ENCODE peak calls at places on chromosome 18, in six cellular contexts. One of them, this sample, is unnamed.

GRCh38 chr18:44723973-44724778 is 43.5 kb downstream of the SETBP1 start:
- DNase-seq in stimulated activated CD4-positive, alpha-beta T cell treated with anti-CD3 and anti-CD28 coated beads, Interleukin-15, amount 100 ng/mL, for 1 hour: no peak
- DNase-seq in heart left ventricle: no peak
- DNase-seq in memory B cell: no peak
- DNase-seq in activated effector memory CD4-positive, alpha-beta T cell treated with Interleukin-2 at 50 U/mL for 16 hours: no peak
- DNase-seq in activated T-cell treated with anti-CD3 and anti-CD28 coated beads, Interleukin-2, amount 50 U/mL, for 48 hours: peak
- DNase-seq in this sample: no peak

GRCh38 chr18:63897072-63897471 is 9.6 kb downstream of the SERPINB2 start:
- DNase-seq in stimulated activated CD4-positive, alpha-beta T cell treated with anti-CD3 and anti-CD28 coated beads, Interleukin-15, amount 100 ng/mL, for 1 hour: no peak
- DNase-seq in heart left ventricle: no peak
- DNase-seq in memory B cell: no peak
- DNase-seq in activated effector memory CD4-positive, alpha-beta T cell treated with Interleukin-2 at 50 U/mL for 16 hours: no peak
- DNase-seq in activated T-cell treated with anti-CD3 and anti-CD28 coated beads, Interleukin-2, amount 50 U/mL, for 48 hours: no peak
- DNase-seq in this sample: no peak

GRCh38 chr18:63238711-63239110 is 80.9 kb downstream of the BCL2 start:
- DNase-seq in stimulated activated CD4-positive, alpha-beta T cell treated with anti-CD3 and anti-CD28 coated beads, Interleukin-15, amount 100 ng/mL, for 1 hour: no peak
- DNase-seq in heart left ventricle: no peak
- DNase-seq in memory B cell: no peak
- DNase-seq in activated effector memory CD4-positive, alpha-beta T cell treated with Interleukin-2 at 50 U/mL for 16 hours: no peak
- DNase-seq in activated T-cell treated with anti-CD3 and anti-CD28 coated beads, Interleukin-2, amount 50 U/mL, for 48 hours: no peak
- DNase-seq in this sample: no peak

GRCh38 chr18:10314111-10314510 is 140.3 kb upstream of the APCDD1 start:
- DNase-seq in stimulated activated CD4-positive, alpha-beta T cell treated with anti-CD3 and anti-CD28 coated beads, Interleukin-15, amount 100 ng/mL, for 1 hour: no peak
- DNase-seq in heart left ventricle: no peak
- DNase-seq in memory B cell: no peak
- DNase-seq in activated effector memory CD4-positive, alpha-beta T cell treated with Interleukin-2 at 50 U/mL for 16 hours: no peak
- DNase-seq in activated T-cell treated with anti-CD3 and anti-CD28 coated beads, Interleukin-2, amount 50 U/mL, for 48 hours: no peak
- DNase-seq in this sample: no peak

GRCh38 chr18:63180971-63181376 is 138.6 kb downstream of the BCL2 start:
- DNase-seq in stimulated activated CD4-positive, alpha-beta T cell treated with anti-CD3 and anti-CD28 coated beads, Interleukin-15, amount 100 ng/mL, for 1 hour: no peak
- DNase-seq in heart left ventricle: no peak
- DNase-seq in memory B cell: no peak
- DNase-seq in activated effector memory CD4-positive, alpha-beta T cell treated with Interleukin-2 at 50 U/mL for 16 hours: no peak
- DNase-seq in activated T-cell treated with anti-CD3 and anti-CD28 coated beads, Interleukin-2, amount 50 U/mL, for 48 hours: peak
- DNase-seq in this sample: no peak

GRCh38 chr18:42447688-42448087 is 492.7 kb downstream of the PIK3C3 start:
- DNase-seq in stimulated activated CD4-positive, alpha-beta T cell treated with anti-CD3 and anti-CD28 coated beads, Interleukin-15, amount 100 ng/mL, for 1 hour: no peak
- DNase-seq in heart left ventricle: no peak
- DNase-seq in memory B cell: no peak
- DNase-seq in activated effector memory CD4-positive, alpha-beta T cell treated with Interleukin-2 at 50 U/mL for 16 hours: no peak
- DNase-seq in activated T-cell treated with anti-CD3 and anti-CD28 coated beads, Interleukin-2, amount 50 U/mL, for 48 hours: no peak
- DNase-seq in this sample: no peak

GRCh38 chr18:39835303-39836030 is 2119.6 kb upstream of the PIK3C3 start:
- DNase-seq in stimulated activated CD4-positive, alpha-beta T cell treated with anti-CD3 and anti-CD28 coated beads, Interleukin-15, amount 100 ng/mL, for 1 hour: no peak
- DNase-seq in heart left ventricle: no peak
- DNase-seq in memory B cell: no peak
- DNase-seq in activated effector memory CD4-positive, alpha-beta T cell treated with Interleukin-2 at 50 U/mL for 16 hours: no peak
- DNase-seq in activated T-cell treated with anti-CD3 and anti-CD28 coated beads, Interleukin-2, amount 50 U/mL, for 48 hours: no peak
- DNase-seq in this sample: no peak

GRCh38 chr18:3454365-3455089 is 4.6 kb downstream of the TGIF1 start:
- DNase-seq in stimulated activated CD4-positive, alpha-beta T cell treated with anti-CD3 and anti-CD28 coated beads, Interleukin-15, amount 100 ng/mL, for 1 hour: no peak
- DNase-seq in heart left ventricle: peak
- DNase-seq in memory B cell: peak
- DNase-seq in activated effector memory CD4-positive, alpha-beta T cell treated with Interleukin-2 at 50 U/mL for 16 hours: no peak
- DNase-seq in activated T-cell treated with anti-CD3 and anti-CD28 coated beads, Interleukin-2, amount 50 U/mL, for 48 hours: no peak
- DNase-seq in this sample: no peak

GRCh38 chr18:67362906-67363305 is 153.6 kb downstream of the DSEL start:
- DNase-seq in stimulated activated CD4-positive, alpha-beta T cell treated with anti-CD3 and anti-CD28 coated beads, Interleukin-15, amount 100 ng/mL, for 1 hour: no peak
- DNase-seq in heart left ventricle: no peak
- DNase-seq in memory B cell: no peak
- DNase-seq in activated effector memory CD4-positive, alpha-beta T cell treated with Interleukin-2 at 50 U/mL for 16 hours: no peak
- DNase-seq in activated T-cell treated with anti-CD3 and anti-CD28 coated beads, Interleukin-2, amount 50 U/mL, for 48 hours: no peak
- DNase-seq in this sample: no peak

GRCh38 chr18:36372902-36373301 is 75.4 kb downstream of the FHOD3 start:
- DNase-seq in stimulated activated CD4-positive, alpha-beta T cell treated with anti-CD3 and anti-CD28 coated beads, Interleukin-15, amount 100 ng/mL, for 1 hour: no peak
- DNase-seq in heart left ventricle: no peak
- DNase-seq in memory B cell: no peak
- DNase-seq in activated effector memory CD4-positive, alpha-beta T cell treated with Interleukin-2 at 50 U/mL for 16 hours: no peak
- DNase-seq in activated T-cell treated with anti-CD3 and anti-CD28 coated beads, Interleukin-2, amount 50 U/mL, for 48 hours: no peak
- DNase-seq in this sample: no peak

GRCh38 chr18:62446511-62446910 is 76.3 kb upstream of the ZCCHC2 start:
- DNase-seq in stimulated activated CD4-positive, alpha-beta T cell treated with anti-CD3 and anti-CD28 coated beads, Interleukin-15, amount 100 ng/mL, for 1 hour: no peak
- DNase-seq in heart left ventricle: no peak
- DNase-seq in memory B cell: no peak
- DNase-seq in activated effector memory CD4-positive, alpha-beta T cell treated with Interleukin-2 at 50 U/mL for 16 hours: no peak
- DNase-seq in activated T-cell treated with anti-CD3 and anti-CD28 coated beads, Interleukin-2, amount 50 U/mL, for 48 hours: no peak
- DNase-seq in this sample: no peak

GRCh38 chr18:79552140-79552631 is 127.4 kb upstream of the CTDP1 start:
- DNase-seq in stimulated activated CD4-positive, alpha-beta T cell treated with anti-CD3 and anti-CD28 coated beads, Interleukin-15, amount 100 ng/mL, for 1 hour: no peak
- DNase-seq in heart left ventricle: peak
- DNase-seq in memory B cell: no peak
- DNase-seq in activated effector memory CD4-positive, alpha-beta T cell treated with Interleukin-2 at 50 U/mL for 16 hours: no peak
- DNase-seq in activated T-cell treated with anti-CD3 and anti-CD28 coated beads, Interleukin-2, amount 50 U/mL, for 48 hours: no peak
- DNase-seq in this sample: no peak

GRCh38 chr18:12376034-12376717 is 851 bp downstream of the AFG3L2 start:
- DNase-seq in stimulated activated CD4-positive, alpha-beta T cell treated with anti-CD3 and anti-CD28 coated beads, Interleukin-15, amount 100 ng/mL, for 1 hour: no peak
- DNase-seq in heart left ventricle: peak
- DNase-seq in memory B cell: no peak
- DNase-seq in activated effector memory CD4-positive, alpha-beta T cell treated with Interleukin-2 at 50 U/mL for 16 hours: no peak
- DNase-seq in activated T-cell treated with anti-CD3 and anti-CD28 coated beads, Interleukin-2, amount 50 U/mL, for 48 hours: peak
- DNase-seq in this sample: no peak

GRCh38 chr18:10037181-10037580 is 123.4 kb downstream of the VAPA start:
- DNase-seq in stimulated activated CD4-positive, alpha-beta T cell treated with anti-CD3 and anti-CD28 coated beads, Interleukin-15, amount 100 ng/mL, for 1 hour: no peak
- DNase-seq in heart left ventricle: no peak
- DNase-seq in memory B cell: no peak
- DNase-seq in activated effector memory CD4-positive, alpha-beta T cell treated with Interleukin-2 at 50 U/mL for 16 hours: no peak
- DNase-seq in activated T-cell treated with anti-CD3 and anti-CD28 coated beads, Interleukin-2, amount 50 U/mL, for 48 hours: no peak
- DNase-seq in this sample: no peak

GRCh38 chr18:77084757-77085035 is 47.9 kb downstream of the MBP start:
- DNase-seq in stimulated activated CD4-positive, alpha-beta T cell treated with anti-CD3 and anti-CD28 coated beads, Interleukin-15, amount 100 ng/mL, for 1 hour: no peak
- DNase-seq in heart left ventricle: no peak
- DNase-seq in memory B cell: no peak
- DNase-seq in activated effector memory CD4-positive, alpha-beta T cell treated with Interleukin-2 at 50 U/mL for 16 hours: no peak
- DNase-seq in activated T-cell treated with anti-CD3 and anti-CD28 coated beads, Interleukin-2, amount 50 U/mL, for 48 hours: no peak
- DNase-seq in this sample: no peak

GRCh38 chr18:62610509-62611394 is 87.9 kb downstream of the ZCCHC2 start:
- DNase-seq in stimulated activated CD4-positive, alpha-beta T cell treated with anti-CD3 and anti-CD28 coated beads, Interleukin-15, amount 100 ng/mL, for 1 hour: no peak
- DNase-seq in heart left ventricle: no peak
- DNase-seq in memory B cell: no peak
- DNase-seq in activated effector memory CD4-positive, alpha-beta T cell treated with Interleukin-2 at 50 U/mL for 16 hours: no peak
- DNase-seq in activated T-cell treated with anti-CD3 and anti-CD28 coated beads, Interleukin-2, amount 50 U/mL, for 48 hours: no peak
- DNase-seq in this sample: peak

GRCh38 chr18:32730620-32731021 is 42.2 kb downstream of the KLHL14 start:
- DNase-seq in stimulated activated CD4-positive, alpha-beta T cell treated with anti-CD3 and anti-CD28 coated beads, Interleukin-15, amount 100 ng/mL, for 1 hour: no peak
- DNase-seq in heart left ventricle: no peak
- DNase-seq in memory B cell: peak
- DNase-seq in activated effector memory CD4-positive, alpha-beta T cell treated with Interleukin-2 at 50 U/mL for 16 hours: no peak
- DNase-seq in activated T-cell treated with anti-CD3 and anti-CD28 coated beads, Interleukin-2, amount 50 U/mL, for 48 hours: no peak
- DNase-seq in this sample: no peak

GRCh38 chr18:10085405-10085804 is 171.6 kb downstream of the VAPA start:
- DNase-seq in stimulated activated CD4-positive, alpha-beta T cell treated with anti-CD3 and anti-CD28 coated beads, Interleukin-15, amount 100 ng/mL, for 1 hour: no peak
- DNase-seq in heart left ventricle: no peak
- DNase-seq in memory B cell: no peak
- DNase-seq in activated effector memory CD4-positive, alpha-beta T cell treated with Interleukin-2 at 50 U/mL for 16 hours: no peak
- DNase-seq in activated T-cell treated with anti-CD3 and anti-CD28 coated beads, Interleukin-2, amount 50 U/mL, for 48 hours: no peak
- DNase-seq in this sample: no peak

GRCh38 chr18:50056185-50056584 is 138.8 kb downstream of the MYO5B start:
- DNase-seq in stimulated activated CD4-positive, alpha-beta T cell treated with anti-CD3 and anti-CD28 coated beads, Interleukin-15, amount 100 ng/mL, for 1 hour: no peak
- DNase-seq in heart left ventricle: no peak
- DNase-seq in memory B cell: no peak
- DNase-seq in activated effector memory CD4-positive, alpha-beta T cell treated with Interleukin-2 at 50 U/mL for 16 hours: no peak
- DNase-seq in activated T-cell treated with anti-CD3 and anti-CD28 coated beads, Interleukin-2, amount 50 U/mL, for 48 hours: no peak
- DNase-seq in this sample: no peak

GRCh38 chr18:31447530-31448191 is at the start of gene DSG3:
- DNase-seq in stimulated activated CD4-positive, alpha-beta T cell treated with anti-CD3 and anti-CD28 coated beads, Interleukin-15, amount 100 ng/mL, for 1 hour: no peak
- DNase-seq in heart left ventricle: no peak
- DNase-seq in memory B cell: no peak
- DNase-seq in activated effector memory CD4-positive, alpha-beta T cell treated with Interleukin-2 at 50 U/mL for 16 hours: no peak
- DNase-seq in activated T-cell treated with anti-CD3 and anti-CD28 coated beads, Interleukin-2, amount 50 U/mL, for 48 hours: no peak
- DNase-seq in this sample: no peak

GRCh38 chr18:79818036-79818435 is 20.3 kb downstream of the KCNG2 start:
- DNase-seq in stimulated activated CD4-positive, alpha-beta T cell treated with anti-CD3 and anti-CD28 coated beads, Interleukin-15, amount 100 ng/mL, for 1 hour: no peak
- DNase-seq in heart left ventricle: no peak
- DNase-seq in memory B cell: no peak
- DNase-seq in activated effector memory CD4-positive, alpha-beta T cell treated with Interleukin-2 at 50 U/mL for 16 hours: no peak
- DNase-seq in activated T-cell treated with anti-CD3 and anti-CD28 coated beads, Interleukin-2, amount 50 U/mL, for 48 hours: no peak
- DNase-seq in this sample: no peak

GRCh38 chr18:35581555-35582309 is at the start of gene GALNT1:
- DNase-seq in stimulated activated CD4-positive, alpha-beta T cell treated with anti-CD3 and anti-CD28 coated beads, Interleukin-15, amount 100 ng/mL, for 1 hour: no peak
- DNase-seq in heart left ventricle: no peak
- DNase-seq in memory B cell: peak
- DNase-seq in activated effector memory CD4-positive, alpha-beta T cell treated with Interleukin-2 at 50 U/mL for 16 hours: no peak
- DNase-seq in activated T-cell treated with anti-CD3 and anti-CD28 coated beads, Interleukin-2, amount 50 U/mL, for 48 hours: peak
- DNase-seq in this sample: no peak

GRCh38 chr18:66632771-66633170 is 28.9 kb upstream of the CDH19 start:
- DNase-seq in stimulated activated CD4-positive, alpha-beta T cell treated with anti-CD3 and anti-CD28 coated beads, Interleukin-15, amount 100 ng/mL, for 1 hour: no peak
- DNase-seq in heart left ventricle: no peak
- DNase-seq in memory B cell: no peak
- DNase-seq in activated effector memory CD4-positive, alpha-beta T cell treated with Interleukin-2 at 50 U/mL for 16 hours: no peak
- DNase-seq in activated T-cell treated with anti-CD3 and anti-CD28 coated beads, Interleukin-2, amount 50 U/mL, for 48 hours: no peak
- DNase-seq in this sample: no peak

GRCh38 chr18:22703883-22704626 is 229.1 kb upstream of the RBBP8 start:
- DNase-seq in stimulated activated CD4-positive, alpha-beta T cell treated with anti-CD3 and anti-CD28 coated beads, Interleukin-15, amount 100 ng/mL, for 1 hour: no peak
- DNase-seq in heart left ventricle: no peak
- DNase-seq in memory B cell: peak
- DNase-seq in activated effector memory CD4-positive, alpha-beta T cell treated with Interleukin-2 at 50 U/mL for 16 hours: no peak
- DNase-seq in activated T-cell treated with anti-CD3 and anti-CD28 coated beads, Interleukin-2, amount 50 U/mL, for 48 hours: no peak
- DNase-seq in this sample: no peak

GRCh38 chr18:11752116-11752911 is 63.2 kb downstream of the GNAL start:
- DNase-seq in stimulated activated CD4-positive, alpha-beta T cell treated with anti-CD3 and anti-CD28 coated beads, Interleukin-15, amount 100 ng/mL, for 1 hour: no peak
- DNase-seq in heart left ventricle: no peak
- DNase-seq in memory B cell: no peak
- DNase-seq in activated effector memory CD4-positive, alpha-beta T cell treated with Interleukin-2 at 50 U/mL for 16 hours: no peak
- DNase-seq in activated T-cell treated with anti-CD3 and anti-CD28 coated beads, Interleukin-2, amount 50 U/mL, for 48 hours: no peak
- DNase-seq in this sample: no peak

GRCh38 chr18:76736309-76736708 is 86.0 kb upstream of the ZNF236 start:
- DNase-seq in stimulated activated CD4-positive, alpha-beta T cell treated with anti-CD3 and anti-CD28 coated beads, Interleukin-15, amount 100 ng/mL, for 1 hour: no peak
- DNase-seq in heart left ventricle: no peak
- DNase-seq in memory B cell: no peak
- DNase-seq in activated effector memory CD4-positive, alpha-beta T cell treated with Interleukin-2 at 50 U/mL for 16 hours: no peak
- DNase-seq in activated T-cell treated with anti-CD3 and anti-CD28 coated beads, Interleukin-2, amount 50 U/mL, for 48 hours: no peak
- DNase-seq in this sample: no peak

GRCh38 chr18:35413163-35413511 is 36.0 kb upstream of the ZNF396 start:
- DNase-seq in stimulated activated CD4-positive, alpha-beta T cell treated with anti-CD3 and anti-CD28 coated beads, Interleukin-15, amount 100 ng/mL, for 1 hour: no peak
- DNase-seq in heart left ventricle: no peak
- DNase-seq in memory B cell: no peak
- DNase-seq in activated effector memory CD4-positive, alpha-beta T cell treated with Interleukin-2 at 50 U/mL for 16 hours: no peak
- DNase-seq in activated T-cell treated with anti-CD3 and anti-CD28 coated beads, Interleukin-2, amount 50 U/mL, for 48 hours: no peak
- DNase-seq in this sample: no peak

GRCh38 chr18:50281972-50282520 is 723 bp upstream of the MBD1 start:
- DNase-seq in stimulated activated CD4-positive, alpha-beta T cell treated with anti-CD3 and anti-CD28 coated beads, Interleukin-15, amount 100 ng/mL, for 1 hour: no peak
- DNase-seq in heart left ventricle: peak
- DNase-seq in memory B cell: no peak
- DNase-seq in activated effector memory CD4-positive, alpha-beta T cell treated with Interleukin-2 at 50 U/mL for 16 hours: no peak
- DNase-seq in activated T-cell treated with anti-CD3 and anti-CD28 coated beads, Interleukin-2, amount 50 U/mL, for 48 hours: no peak
- DNase-seq in this sample: no peak

GRCh38 chr18:48979944-48980890 is 29.5 kb upstream of the SMAD7 start:
- DNase-seq in stimulated activated CD4-positive, alpha-beta T cell treated with anti-CD3 and anti-CD28 coated beads, Interleukin-15, amount 100 ng/mL, for 1 hour: no peak
- DNase-seq in heart left ventricle: no peak
- DNase-seq in memory B cell: no peak
- DNase-seq in activated effector memory CD4-positive, alpha-beta T cell treated with Interleukin-2 at 50 U/mL for 16 hours: no peak
- DNase-seq in activated T-cell treated with anti-CD3 and anti-CD28 coated beads, Interleukin-2, amount 50 U/mL, for 48 hours: no peak
- DNase-seq in this sample: no peak

GRCh38 chr18:77597726-77598125 is 348.1 kb downstream of the GALR1 start:
- DNase-seq in stimulated activated CD4-positive, alpha-beta T cell treated with anti-CD3 and anti-CD28 coated beads, Interleukin-15, amount 100 ng/mL, for 1 hour: no peak
- DNase-seq in heart left ventricle: no peak
- DNase-seq in memory B cell: no peak
- DNase-seq in activated effector memory CD4-positive, alpha-beta T cell treated with Interleukin-2 at 50 U/mL for 16 hours: no peak
- DNase-seq in activated T-cell treated with anti-CD3 and anti-CD28 coated beads, Interleukin-2, amount 50 U/mL, for 48 hours: no peak
- DNase-seq in this sample: no peak

GRCh38 chr18:79612291-79613108 is 67.1 kb upstream of the CTDP1 start:
- DNase-seq in stimulated activated CD4-positive, alpha-beta T cell treated with anti-CD3 and anti-CD28 coated beads, Interleukin-15, amount 100 ng/mL, for 1 hour: no peak
- DNase-seq in heart left ventricle: no peak
- DNase-seq in memory B cell: no peak
- DNase-seq in activated effector memory CD4-positive, alpha-beta T cell treated with Interleukin-2 at 50 U/mL for 16 hours: no peak
- DNase-seq in activated T-cell treated with anti-CD3 and anti-CD28 coated beads, Interleukin-2, amount 50 U/mL, for 48 hours: no peak
- DNase-seq in this sample: no peak

GRCh38 chr18:35782926-35783325 is 189.6 kb upstream of the RMP24 start:
- DNase-seq in stimulated activated CD4-positive, alpha-beta T cell treated with anti-CD3 and anti-CD28 coated beads, Interleukin-15, amount 100 ng/mL, for 1 hour: no peak
- DNase-seq in heart left ventricle: no peak
- DNase-seq in memory B cell: no peak
- DNase-seq in activated effector memory CD4-positive, alpha-beta T cell treated with Interleukin-2 at 50 U/mL for 16 hours: no peak
- DNase-seq in activated T-cell treated with anti-CD3 and anti-CD28 coated beads, Interleukin-2, amount 50 U/mL, for 48 hours: no peak
- DNase-seq in this sample: no peak

GRCh38 chr18:52312321-52312720 is 27.7 kb upstream of the DCC start:
- DNase-seq in stimulated activated CD4-positive, alpha-beta T cell treated with anti-CD3 and anti-CD28 coated beads, Interleukin-15, amount 100 ng/mL, for 1 hour: no peak
- DNase-seq in heart left ventricle: no peak
- DNase-seq in memory B cell: no peak
- DNase-seq in activated effector memory CD4-positive, alpha-beta T cell treated with Interleukin-2 at 50 U/mL for 16 hours: no peak
- DNase-seq in activated T-cell treated with anti-CD3 and anti-CD28 coated beads, Interleukin-2, amount 50 U/mL, for 48 hours: no peak
- DNase-seq in this sample: no peak

GRCh38 chr18:32920796-32921787 is 148.3 kb upstream of the KLHL14 start:
- DNase-seq in stimulated activated CD4-positive, alpha-beta T cell treated with anti-CD3 and anti-CD28 coated beads, Interleukin-15, amount 100 ng/mL, for 1 hour: no peak
- DNase-seq in heart left ventricle: no peak
- DNase-seq in memory B cell: no peak
- DNase-seq in activated effector memory CD4-positive, alpha-beta T cell treated with Interleukin-2 at 50 U/mL for 16 hours: no peak
- DNase-seq in activated T-cell treated with anti-CD3 and anti-CD28 coated beads, Interleukin-2, amount 50 U/mL, for 48 hours: no peak
- DNase-seq in this sample: no peak

GRCh38 chr18:56200381-56200831 is 438.0 kb downstream of the TXNL1 start:
- DNase-seq in stimulated activated CD4-positive, alpha-beta T cell treated with anti-CD3 and anti-CD28 coated beads, Interleukin-15, amount 100 ng/mL, for 1 hour: no peak
- DNase-seq in heart left ventricle: no peak
- DNase-seq in memory B cell: no peak
- DNase-seq in activated effector memory CD4-positive, alpha-beta T cell treated with Interleukin-2 at 50 U/mL for 16 hours: no peak
- DNase-seq in activated T-cell treated with anti-CD3 and anti-CD28 coated beads, Interleukin-2, amount 50 U/mL, for 48 hours: no peak
- DNase-seq in this sample: no peak

GRCh38 chr18:12470382-12471090 is 62.8 kb downstream of the PRELID3A start:
- DNase-seq in stimulated activated CD4-positive, alpha-beta T cell treated with anti-CD3 and anti-CD28 coated beads, Interleukin-15, amount 100 ng/mL, for 1 hour: no peak
- DNase-seq in heart left ventricle: no peak
- DNase-seq in memory B cell: no peak
- DNase-seq in activated effector memory CD4-positive, alpha-beta T cell treated with Interleukin-2 at 50 U/mL for 16 hours: no peak
- DNase-seq in activated T-cell treated with anti-CD3 and anti-CD28 coated beads, Interleukin-2, amount 50 U/mL, for 48 hours: no peak
- DNase-seq in this sample: no peak

GRCh38 chr18:4454548-4455112 is 477 bp downstream of the DLGAP1 start:
- DNase-seq in stimulated activated CD4-positive, alpha-beta T cell treated with anti-CD3 and anti-CD28 coated beads, Interleukin-15, amount 100 ng/mL, for 1 hour: no peak
- DNase-seq in heart left ventricle: no peak
- DNase-seq in memory B cell: no peak
- DNase-seq in activated effector memory CD4-positive, alpha-beta T cell treated with Interleukin-2 at 50 U/mL for 16 hours: no peak
- DNase-seq in activated T-cell treated with anti-CD3 and anti-CD28 coated beads, Interleukin-2, amount 50 U/mL, for 48 hours: no peak
- DNase-seq in this sample: no peak

GRCh38 chr18:21599585-21600525 is 649 bp downstream of the ESCO1 start:
- DNase-seq in stimulated activated CD4-positive, alpha-beta T cell treated with anti-CD3 and anti-CD28 coated beads, Interleukin-15, amount 100 ng/mL, for 1 hour: no peak
- DNase-seq in heart left ventricle: peak
- DNase-seq in memory B cell: peak
- DNase-seq in activated effector memory CD4-positive, alpha-beta T cell treated with Interleukin-2 at 50 U/mL for 16 hours: no peak
- DNase-seq in activated T-cell treated with anti-CD3 and anti-CD28 coated beads, Interleukin-2, amount 50 U/mL, for 48 hours: peak
- DNase-seq in this sample: no peak

GRCh38 chr18:41162781-41163180 is 792.3 kb upstream of the PIK3C3 start:
- DNase-seq in stimulated activated CD4-positive, alpha-beta T cell treated with anti-CD3 and anti-CD28 coated beads, Interleukin-15, amount 100 ng/mL, for 1 hour: no peak
- DNase-seq in heart left ventricle: no peak
- DNase-seq in memory B cell: no peak
- DNase-seq in activated effector memory CD4-positive, alpha-beta T cell treated with Interleukin-2 at 50 U/mL for 16 hours: no peak
- DNase-seq in activated T-cell treated with anti-CD3 and anti-CD28 coated beads, Interleukin-2, amount 50 U/mL, for 48 hours: no peak
- DNase-seq in this sample: no peak

GRCh38 chr18:49360582-49360981 is 99.9 kb downstream of the DYM start:
- DNase-seq in stimulated activated CD4-positive, alpha-beta T cell treated with anti-CD3 and anti-CD28 coated beads, Interleukin-15, amount 100 ng/mL, for 1 hour: no peak
- DNase-seq in heart left ventricle: no peak
- DNase-seq in memory B cell: no peak
- DNase-seq in activated effector memory CD4-positive, alpha-beta T cell treated with Interleukin-2 at 50 U/mL for 16 hours: no peak
- DNase-seq in activated T-cell treated with anti-CD3 and anti-CD28 coated beads, Interleukin-2, amount 50 U/mL, for 48 hours: no peak
- DNase-seq in this sample: no peak